ENCODE peak calls at places on chromosome 15, in nine cellular contexts. I, P, A, W, Q, Y, F, V and G are unnamed samples.
A peak's percentile ranks its signal among the peaks of the same experiment; 100 is the strongest.

GRCh38 chr15:93305306-93305705 is 216.3 kb upstream of the RGMA start:
- DNase-seq in I (no peak), P (no peak), A (no peak), W (no peak), Q (no peak), Y (no peak), F (no peak), V (no peak), G (no peak)

GRCh38 chr15:35958021-35958420 is 412.1 kb upstream of the DPH6 start:
- DNase-seq in I (no peak), P (peak; percentile 89), A (no peak), W (no peak), Q (no peak), Y (no peak), F (no peak), V (no peak), G (no peak)

GRCh38 chr15:61033938-61034792 is 194.9 kb downstream of the RORA start:
- DNase-seq in I (no peak), P (no peak), A (no peak), W (no peak), Q (no peak), Y (no peak), F (no peak), V (no peak), G (peak; percentile 44)

GRCh38 chr15:69675727-69676126 is 223.1 kb downstream of the RPLP1 start:
- DNase-seq in I (no peak), P (no peak), A (no peak), W (no peak), Q (no peak), Y (no peak), F (no peak), V (no peak), G (no peak)

GRCh38 chr15:49223536-49224274 is 53.7 kb downstream of the GALK2 start:
- DNase-seq in I (no peak), P (peak; percentile 40), A (no peak), W (no peak), Q (no peak), Y (no peak), F (peak; percentile 53), V (no peak), G (peak; percentile 20)

GRCh38 chr15:77993374-77993911 is 84.1 kb downstream of the TBC1D2B start:
- DNase-seq in I (no peak), P (no peak), A (no peak), W (no peak), Q (peak; percentile 43), Y (peak; percentile 37), F (no peak), V (peak; percentile 51), G (no peak)

GRCh38 chr15:69082556-69082955 is 68.1 kb downstream of the NOX5 start:
- DNase-seq in I (no peak), P (no peak), A (no peak), W (no peak), Q (no peak), Y (no peak), F (no peak), V (no peak), G (no peak)

GRCh38 chr15:44193651-44194396 is 1.2 kb downstream of the FRMD5 start:
- DNase-seq in I (peak; percentile 8), P (peak; percentile 56), A (no peak), W (peak; percentile 27), Q (no peak), Y (no peak), F (peak; percentile 33), V (no peak), G (peak; percentile 64)

GRCh38 chr15:45276851-45277250 is 24.8 kb downstream of the SLC28A2 start:
- DNase-seq in I (no peak), P (peak; percentile 22), A (no peak), W (peak; percentile 14), Q (no peak), Y (no peak), F (peak; percentile 13), V (no peak), G (peak; percentile 58)

GRCh38 chr15:92439311-92439710 is 45.6 kb downstream of the ST8SIA2 start:
- DNase-seq in I (no peak), P (no peak), A (no peak), W (no peak), Q (no peak), Y (no peak), F (no peak), V (no peak), G (no peak)

GRCh38 chr15:42201801-42202200 is 6.3 kb downstream of the VPS39 start:
- DNase-seq in I (no peak), P (no peak), A (no peak), W (no peak), Q (no peak), Y (no peak), F (no peak), V (no peak), G (no peak)

DNA sequence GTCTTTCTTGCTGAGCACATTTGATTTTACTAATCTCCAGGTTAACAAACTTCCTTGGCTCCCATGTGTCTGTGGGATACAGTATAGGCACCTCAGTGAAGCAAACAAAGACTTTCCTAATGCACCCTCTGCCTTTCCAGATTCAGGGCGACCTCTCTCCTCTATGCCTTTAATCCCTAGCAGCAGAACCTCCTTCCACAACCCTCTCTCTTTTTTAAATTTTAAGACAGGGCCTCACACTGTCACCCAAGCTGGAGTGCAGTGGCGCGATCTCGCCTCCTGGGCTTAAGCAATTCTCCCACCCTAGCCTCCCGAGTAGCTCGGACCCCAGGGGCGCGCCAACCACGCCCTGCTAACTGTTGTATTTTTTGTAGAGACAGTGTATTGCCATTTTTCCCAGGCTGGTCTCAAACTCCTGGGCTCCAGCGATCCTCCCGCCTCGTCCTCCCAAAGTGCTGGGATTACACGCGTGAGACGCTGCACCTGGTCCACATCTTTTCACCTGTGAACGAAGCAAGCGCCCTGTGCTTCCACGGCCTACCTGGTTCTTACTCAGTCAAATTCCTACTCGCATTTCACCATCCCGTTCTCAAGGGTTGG is 1.7 kb upstream of the HACD3 start:
- DNase-seq in I (no peak), P (no peak), A (no peak), W (no peak), Q (no peak), Y (no peak), F (no peak), V (no peak), G (no peak)
- H3K4me1 ChIP-seq in I (peaks cover 23% of the 10 kb centered on the region), P (peaks cover 7% of the 10 kb centered on the region), A (no peaks in the 10 kb centered on the region), W (peaks cover 5% of the 10 kb centered on the region), Q (peaks cover 3% of the 10 kb centered on the region), Y (peaks cover 18% of the 10 kb centered on the region), F (peaks cover 2% of the 10 kb centered on the region), V (peaks cover 9% of the 10 kb centered on the region), G (peaks cover 20% of the 10 kb centered on the region)

DNA sequence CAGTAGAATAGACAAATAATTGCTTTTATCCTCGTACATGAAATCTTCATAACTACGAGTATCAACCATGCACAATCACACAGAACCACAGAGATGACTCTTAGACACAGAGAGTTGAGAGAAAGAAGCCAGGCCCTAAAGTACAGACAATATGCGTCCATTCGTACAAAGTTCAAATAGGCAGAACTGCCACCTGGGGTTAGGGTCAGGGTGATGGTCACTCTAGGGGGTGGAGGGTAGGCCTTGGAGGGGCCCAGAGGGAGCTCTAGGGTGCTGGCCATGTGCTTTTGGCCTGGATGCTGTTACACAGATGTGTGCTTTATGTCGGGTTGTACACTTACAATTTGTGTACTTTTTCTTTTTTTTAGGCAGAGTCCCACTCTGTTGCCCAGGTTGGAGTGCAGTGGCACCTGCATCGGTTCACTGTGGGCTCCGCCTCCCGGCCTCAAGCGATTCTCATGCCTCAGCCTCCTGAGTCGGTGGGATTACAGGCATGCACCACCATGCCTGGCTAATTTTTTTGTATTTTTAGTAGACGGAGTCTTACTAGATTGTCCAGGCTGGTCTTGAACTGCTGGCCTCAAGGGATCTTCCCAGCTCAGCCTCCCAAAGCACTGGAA is 65.9 kb upstream of the KLF13 start:
- DNase-seq in I (no peak), P (no peak), A (no peak), W (no peak), Q (no peak), Y (no peak), F (no peak), V (no peak), G (no peak)
- H3K4me1 ChIP-seq in I (no peaks in the 10 kb centered on the region), P (no peaks in the 10 kb centered on the region), A (no peaks in the 10 kb centered on the region), W (peaks cover 8% of the 10 kb centered on the region), Q (no peaks in the 10 kb centered on the region), Y (peaks cover 33% of the 10 kb centered on the region), F (peaks cover 41% of the 10 kb centered on the region), V (peaks cover 30% of the 10 kb centered on the region), G (no peaks in the 10 kb centered on the region)

GRCh38 chr15:67179411-67179995 is 75.0 kb downstream of the AAGAB start:
- DNase-seq in I (no peak), P (no peak), A (no peak), W (no peak), Q (no peak), Y (no peak), F (no peak), V (no peak), G (no peak)

GRCh38 chr15:67181221-67181639 is 73.2 kb downstream of the AAGAB start:
- DNase-seq in I (no peak), P (no peak), A (no peak), W (no peak), Q (peak; percentile 24), Y (no peak), F (no peak), V (no peak), G (no peak)

GRCh38 chr15:67180514-67181191 is 73.8 kb downstream of the AAGAB start:
- DNase-seq in I (no peak), P (no peak), A (no peak), W (no peak), Q (peak; percentile 20), Y (no peak), F (no peak), V (no peak), G (no peak)

GRCh38 chr15:67178569-67179210 is 75.8 kb downstream of the AAGAB start:
- DNase-seq in I (peak; percentile 77), P (peak; percentile 99), A (peak; percentile 99), W (peak; percentile 81), Q (no peak), Y (peak; percentile 68), F (peak; percentile 98), V (no peak), G (peak; percentile 96)

DNA sequence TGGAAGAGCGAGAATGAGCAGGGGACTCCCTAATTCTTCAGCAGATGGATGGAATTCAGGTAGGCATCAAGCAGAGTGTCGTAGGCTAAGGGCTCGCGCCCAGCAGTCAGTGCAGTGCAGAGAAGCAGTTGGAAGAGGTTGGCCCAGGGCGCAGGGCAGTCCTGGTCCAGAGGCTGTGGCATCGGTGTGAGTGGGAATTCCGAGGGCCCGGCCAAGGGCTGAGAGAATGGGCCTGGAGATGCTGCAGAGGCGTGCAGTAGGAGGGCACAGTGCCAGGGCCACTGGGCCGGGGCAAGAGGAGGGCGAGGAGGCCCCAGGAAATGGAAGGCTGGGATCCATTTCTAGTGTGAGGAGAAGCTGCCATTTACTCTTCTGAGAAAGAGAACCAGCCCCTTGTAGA is 74.4 kb downstream of the AAGAB start:
- DNase-seq in I (no peak), P (no peak), A (no peak), W (no peak), Q (peak; percentile 37), Y (no peak), F (no peak), V (no peak), G (no peak)
- H3K4me1 ChIP-seq in I (peaks cover 34% of the 10 kb centered on the region), P (peaks cover 71% of the 10 kb centered on the region), A (peaks cover 34% of the 10 kb centered on the region), W (peaks cover 43% of the 10 kb centered on the region), Q (peaks cover 14% of the 10 kb centered on the region), Y (peaks cover 38% of the 10 kb centered on the region), F (peaks cover 34% of the 10 kb centered on the region), V (no peaks in the 10 kb centered on the region), G (peaks cover 52% of the 10 kb centered on the region)

DNA sequence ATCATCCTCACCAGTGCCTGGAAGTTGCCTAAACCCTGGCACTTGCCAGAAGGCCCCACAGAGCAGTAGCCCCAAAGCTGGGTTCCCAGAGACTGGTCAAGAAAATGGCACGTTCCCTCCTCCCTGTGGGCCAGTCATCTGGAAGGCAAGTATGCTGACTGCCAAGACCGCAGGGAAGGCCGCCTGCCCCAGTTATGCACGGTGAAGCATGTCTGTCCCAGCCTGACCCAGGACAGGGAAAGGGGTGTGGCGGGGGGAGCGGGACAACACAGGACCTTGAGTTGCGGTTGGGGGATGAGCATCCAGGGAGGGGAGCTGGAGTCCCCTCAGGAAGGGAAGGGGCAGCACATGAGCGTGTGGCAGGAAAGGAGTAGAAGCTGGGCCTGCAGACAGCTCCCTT is 33.0 kb downstream of the RBPMS2 start:
- DNase-seq in I (no peak), P (no peak), A (no peak), W (no peak), Q (no peak), Y (no peak), F (no peak), V (no peak), G (no peak)
- H3K4me1 ChIP-seq in I (no peaks in the 10 kb centered on the region), P (peaks cover 4% of the 10 kb centered on the region), A (no peaks in the 10 kb centered on the region), W (no peaks in the 10 kb centered on the region), Q (peaks cover 15% of the 10 kb centered on the region), Y (peaks cover 17% of the 10 kb centered on the region), F (peaks cover 10% of the 10 kb centered on the region), V (no peaks in the 10 kb centered on the region), G (no peaks in the 10 kb centered on the region)